ENCODE peak calls at places on chromosomes 2 and 18, in nine cellular contexts. E is naive thymus-derived CD8-positive, alpha-beta T cell; H is fibroblast of the conjunctiva; R is stimulated activated CD4-positive, alpha-beta T cell treated with anti-CD3 and anti-CD28 coated beads, Interleukin-12 subunit alpha, Interleukin-12 subunit beta, amount 100 ng/mL, for 48 hours; I is NCI-H526 treated with DMSO at 0.1 percent for 48 hours; N is NCI-H2107; B is effector memory CD8-positive, alpha-beta T cell; P is central memory CD4-positive, alpha-beta T cell; Y is left cardiac atrium. Q is an unnamed sample.

GRCh38 chr2:12006841-12007240 is 260.4 kb downstream of the LPIN1 start:
- DNase-seq in E (no peak), H (no peak), R (no peak), I (no peak), N (no peak), B (no peak), P (no peak), Y (no peak), Q (no peak)

GRCh38 chr2:147181351-147182029 is 663.3 kb upstream of the ACVR2A start:
- DNase-seq in E (no peak), H (no peak), R (no peak), I (no peak), N (no peak), B (no peak), P (no peak), Y (no peak), Q (no peak)

GRCh38 chr18:8744656-8745055 is 39.3 kb downstream of the MTCL1 start:
- DNase-seq in E (peak), H (no peak), R (no peak), I (no peak), N (no peak), B (peak), P (peak), Y (no peak), Q (no peak)

GRCh38 chr2:234251326-234252271 is 201.1 kb downstream of the SPP2 start:
- DNase-seq in E (no peak), H (peak), R (no peak), I (no peak), N (no peak), B (no peak), P (no peak), Y (no peak), Q (no peak)

GRCh38 chr2:24643051-24643450 is 150.1 kb downstream of the PTRHD1 start:
- DNase-seq in E (no peak), H (no peak), R (no peak), I (no peak), N (no peak), B (no peak), P (no peak), Y (no peak), Q (no peak)

GRCh38 chr18:22355069-22355468 is 62.6 kb downstream of the CTAGE1 start:
- DNase-seq in E (no peak), H (no peak), R (no peak), I (no peak), N (no peak), B (no peak), P (no peak), Y (no peak), Q (no peak)

GRCh38 chr2:203551653-203552250 is 16.7 kb upstream of the RAPH1 start:
- DNase-seq in E (no peak), H (no peak), R (no peak), I (no peak), N (no peak), B (no peak), P (no peak), Y (peak), Q (peak)

GRCh38 chr18:76697441-76697901 is 124.9 kb upstream of the ZNF236 start:
- DNase-seq in E (no peak), H (no peak), R (no peak), I (no peak), N (no peak), B (no peak), P (no peak), Y (peak), Q (peak)

GRCh38 chr2:120379916-120380893 is 34.3 kb downstream of the INHBB start:
- DNase-seq in E (no peak), H (no peak), R (no peak), I (peak), N (peak), B (no peak), P (no peak), Y (no peak), Q (no peak)

GRCh38 chr2:132701810-132702209 is 31.8 kb upstream of the LYPD1 start:
- DNase-seq in E (no peak), H (no peak), R (no peak), I (no peak), N (no peak), B (no peak), P (no peak), Y (no peak), Q (no peak)

GRCh38 chr2:74474481-74474880 is 2.0 kb upstream of the MRPL53 start:
- DNase-seq in E (no peak), H (no peak), R (no peak), I (no peak), N (no peak), B (no peak), P (no peak), Y (no peak), Q (no peak)

GRCh38 chr2:130963058-130963848 is 126.5 kb downstream of the ARHGEF4 start:
- DNase-seq in E (no peak), H (no peak), R (no peak), I (no peak), N (no peak), B (no peak), P (no peak), Y (no peak), Q (no peak)

GRCh38 chr2:114550895-114551793 is 108.7 kb downstream of the DPP10 start:
- DNase-seq in E (no peak), H (peak), R (peak), I (peak), N (peak), B (no peak), P (no peak), Y (peak), Q (peak)

GRCh38 chr18:74390900-74391299 is 66.2 kb downstream of the DIPK1C start:
- DNase-seq in E (no peak), H (no peak), R (no peak), I (no peak), N (no peak), B (no peak), P (no peak), Y (no peak), Q (no peak)

GRCh38 chr2:138274421-138275291 is 226.9 kb upstream of the SPOPL start:
- DNase-seq in E (no peak), H (no peak), R (no peak), I (no peak), N (no peak), B (no peak), P (no peak), Y (no peak), Q (no peak)

GRCh38 chr2:60379684-60380083 is 173.8 kb downstream of the BCL11A start:
- DNase-seq in E (no peak), H (no peak), R (no peak), I (no peak), N (no peak), B (no peak), P (no peak), Y (no peak), Q (no peak)

GRCh38 chr2:174145827-174146226 is 102.5 kb downstream of the OLA1 start:
- DNase-seq in E (no peak), H (peak), R (no peak), I (no peak), N (no peak), B (no peak), P (no peak), Y (no peak), Q (peak)

GRCh38 chr2:38129410-38129809 is 53.5 kb upstream of the CYP1B1 start:
- DNase-seq in E (no peak), H (no peak), R (no peak), I (no peak), N (no peak), B (no peak), P (no peak), Y (no peak), Q (no peak)

GRCh38 chr2:106956416-106956815 is 70.4 kb upstream of the ST6GAL2 start:
- DNase-seq in E (no peak), H (no peak), R (no peak), I (peak), N (no peak), B (no peak), P (no peak), Y (no peak), Q (no peak)

GRCh38 chr2:113053666-113054435 is 1.2 kb upstream of the IL36B start:
- DNase-seq in E (no peak), H (no peak), R (no peak), I (no peak), N (no peak), B (no peak), P (no peak), Y (no peak), Q (no peak)

GRCh38 chr18:12946549-12947354 is 1.1 kb upstream of the SEH1L start:
- DNase-seq in E (peak), H (peak), R (no peak), I (peak), N (no peak), B (no peak), P (no peak), Y (peak), Q (peak)

GRCh38 chr18:33873127-33873526 is 295.1 kb downstream of the ASXL3 start:
- DNase-seq in E (no peak), H (no peak), R (no peak), I (peak), N (no peak), B (no peak), P (no peak), Y (no peak), Q (no peak)

GRCh38 chr2:219287569-219288265 is 8.6 kb downstream of the DNAJB2 start:
- DNase-seq in E (no peak), H (no peak), R (no peak), I (no peak), N (no peak), B (no peak), P (no peak), Y (no peak), Q (no peak)

GRCh38 chr18:56815926-56816325 is 164.8 kb downstream of the WDR7 start:
- DNase-seq in E (no peak), H (no peak), R (no peak), I (no peak), N (no peak), B (no peak), P (no peak), Y (no peak), Q (no peak)

GRCh38 chr18:26757263-26758019 is 108.1 kb downstream of the AQP4 start:
- DNase-seq in E (no peak), H (no peak), R (no peak), I (no peak), N (no peak), B (no peak), P (no peak), Y (no peak), Q (no peak)

GRCh38 chr2:149313512-149313972 is 16.8 kb upstream of the LYPD6 start:
- DNase-seq in E (no peak), H (no peak), R (no peak), I (peak), N (peak), B (no peak), P (no peak), Y (peak), Q (peak)

GRCh38 chr2:225282858-225283693 is 116.4 kb upstream of the NYAP2 start:
- DNase-seq in E (peak), H (peak), R (no peak), I (no peak), N (no peak), B (no peak), P (no peak), Y (no peak), Q (peak)

GRCh38 chr2:162153608-162154224 is 1.7 kb upstream of the GCG start:
- DNase-seq in E (peak), H (peak), R (peak), I (peak), N (no peak), B (peak), P (peak), Y (peak), Q (peak)

GRCh38 chr2:239958366-239958765 is 66.8 kb downstream of the NDUFA10 start:
- DNase-seq in E (no peak), H (no peak), R (no peak), I (no peak), N (no peak), B (no peak), P (no peak), Y (no peak), Q (no peak)

GRCh38 chr2:64399521-64399920 is 54.4 kb upstream of the LGALSL start:
- DNase-seq in E (no peak), H (no peak), R (no peak), I (no peak), N (no peak), B (no peak), P (no peak), Y (no peak), Q (no peak)

GRCh38 chr2:45987856-45988255 is 309.4 kb upstream of the EPAS1 start:
- DNase-seq in E (no peak), H (no peak), R (no peak), I (no peak), N (no peak), B (no peak), P (no peak), Y (no peak), Q (no peak)

GRCh38 chr2:53913721-53914120 is 54.0 kb upstream of the GPR75 start:
- DNase-seq in E (peak), H (peak), R (no peak), I (no peak), N (no peak), B (no peak), P (no peak), Y (no peak), Q (no peak)

GRCh38 chr2:134344954-134345697 is 91.3 kb downstream of the MGAT5 start:
- DNase-seq in E (no peak), H (no peak), R (no peak), I (no peak), N (no peak), B (no peak), P (no peak), Y (no peak), Q (no peak)

GRCh38 chr2:231704017-231704416 is 4.3 kb upstream of the PTMA start:
- DNase-seq in E (no peak), H (no peak), R (no peak), I (no peak), N (no peak), B (no peak), P (no peak), Y (no peak), Q (no peak)